ENCODE peak calls at places on chromosome 6, in seven cellular contexts. P is sigmoid colon, V is uterus, S is ovary, I is IMR-90, G is stomach, F is heart left ventricle. M is an unnamed sample. For H3K4me1, the result is how much of the 10 kb centered on the place peaks cover.

GRCh38 chr6:157989541-157990289 is 8.1 kb downstream of the SYNJ2 start:
- DNase-seq in S (peak), G (peak), V (peak), P (peak), I (peak), F (peak), M (peak)

GRCh38 chr6:111677186-111677990 is 71.7 kb upstream of the TRAF3IP2 start:
- DNase-seq in S (no peak), G (no peak), P (no peak), V (no peak), F (no peak), I (no peak), M (no peak)

GRCh38 chr6:160030103-160030502 is 61.2 kb downstream of the IGF2R start:
- DNase-seq in F (peak), V (peak), G (peak), P (peak), S (peak), I (peak), M (peak)

GRCh38 chr6:1470040-1470439 is 80.7 kb downstream of the FOXF2 start:
- DNase-seq in G (no peak), P (no peak), S (no peak), F (no peak), I (no peak), V (no peak), M (no peak)

GRCh38 chr6:109579361-109579760 is 96.3 kb upstream of the ZBTB24 start:
- DNase-seq in G (no peak), I (no peak), V (no peak), F (no peak), P (no peak), S (no peak), M (no peak)

GRCh38 chr6:122374307-122374706 is 25.1 kb upstream of the HSF2 start:
- DNase-seq in I (no peak), G (no peak), P (no peak), S (no peak), F (no peak), V (no peak), M (no peak)

GRCh38 chr6:14066782-14067406 is 50.7 kb upstream of the CD83 start:
- DNase-seq in V (peak), P (no peak), G (no peak), S (no peak), I (peak), F (no peak), M (peak)

GRCh38 chr6:167707686-167708500 is 118.8 kb upstream of the AFDN start:
- DNase-seq in V (no peak), P (no peak), F (no peak), G (no peak), I (no peak), S (no peak), M (no peak)

GRCh38 chr6:104284872-104285271 is 574.8 kb downstream of the HACE1 start:
- DNase-seq in P (no peak), S (no peak), V (no peak), F (no peak), G (no peak), I (no peak), M (no peak)

GRCh38 chr6:3610206-3610605 is 141.3 kb downstream of the PXDC1 start:
- DNase-seq in P (no peak), S (no peak), I (peak), V (peak), G (no peak), F (no peak), M (no peak)

GRCh38 chr6:5905431-5906339 is 101.0 kb downstream of the NRN1 start:
- DNase-seq in G (peak), I (peak), S (peak), P (peak), V (peak), F (peak), M (peak)

GRCh38 chr6:85062884-85063283 is 298.5 kb upstream of the TBX18 start:
- DNase-seq in F (no peak), I (no peak), S (no peak), P (no peak), G (no peak), V (no peak), M (no peak)

GRCh38 chr6:161549977-161550655 is 276.3 kb upstream of the AGPAT4 start:
- DNase-seq in P (no peak), V (no peak), I (no peak), G (no peak), F (no peak), S (no peak), M (no peak)
- TF ChIP-seq CTCF in P (no peak), V (no peak), I (no peak), G (no peak), F (no peak), S (no peak), M (no peak)

GRCh38 chr6:35023601-35024000 is 117.5 kb downstream of the TCP11 start:
- DNase-seq in G (no peak), S (no peak), F (no peak), I (no peak), P (no peak), V (no peak), M (no peak)
- TF ChIP-seq POLR2A in G (no peak), S (no peak), F (no peak), I (no peak), P (no peak), V (no peak), M (no peak)

DNA sequence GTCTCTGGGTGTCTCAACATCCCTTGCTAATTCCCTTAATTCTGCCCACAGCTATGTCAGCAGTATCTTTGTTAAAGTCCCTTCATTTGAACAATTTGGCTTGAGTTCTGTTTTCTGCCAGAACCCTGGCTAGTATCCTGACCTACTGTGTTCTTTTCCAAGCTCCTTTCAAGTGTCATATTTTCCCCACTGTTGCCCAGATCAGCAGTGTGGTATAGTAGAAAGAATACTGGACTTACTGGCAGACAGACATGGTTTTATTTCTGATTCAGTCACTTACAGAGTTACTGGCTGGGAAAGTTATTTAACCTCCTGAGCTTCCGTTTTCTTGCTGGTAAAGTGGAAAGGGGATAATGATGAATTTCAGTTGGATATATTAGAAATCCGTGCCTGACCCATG is 39.8 kb upstream of the RAB23 start:
- DNase-seq in P (no peak), I (no peak), G (no peak), S (no peak), F (no peak), V (no peak), M (no peak)
- H3K4me1 ChIP-seq in P (under half), I (under half), G (under half), S (under half), F (under half), V (under half), M (under half)

DNA sequence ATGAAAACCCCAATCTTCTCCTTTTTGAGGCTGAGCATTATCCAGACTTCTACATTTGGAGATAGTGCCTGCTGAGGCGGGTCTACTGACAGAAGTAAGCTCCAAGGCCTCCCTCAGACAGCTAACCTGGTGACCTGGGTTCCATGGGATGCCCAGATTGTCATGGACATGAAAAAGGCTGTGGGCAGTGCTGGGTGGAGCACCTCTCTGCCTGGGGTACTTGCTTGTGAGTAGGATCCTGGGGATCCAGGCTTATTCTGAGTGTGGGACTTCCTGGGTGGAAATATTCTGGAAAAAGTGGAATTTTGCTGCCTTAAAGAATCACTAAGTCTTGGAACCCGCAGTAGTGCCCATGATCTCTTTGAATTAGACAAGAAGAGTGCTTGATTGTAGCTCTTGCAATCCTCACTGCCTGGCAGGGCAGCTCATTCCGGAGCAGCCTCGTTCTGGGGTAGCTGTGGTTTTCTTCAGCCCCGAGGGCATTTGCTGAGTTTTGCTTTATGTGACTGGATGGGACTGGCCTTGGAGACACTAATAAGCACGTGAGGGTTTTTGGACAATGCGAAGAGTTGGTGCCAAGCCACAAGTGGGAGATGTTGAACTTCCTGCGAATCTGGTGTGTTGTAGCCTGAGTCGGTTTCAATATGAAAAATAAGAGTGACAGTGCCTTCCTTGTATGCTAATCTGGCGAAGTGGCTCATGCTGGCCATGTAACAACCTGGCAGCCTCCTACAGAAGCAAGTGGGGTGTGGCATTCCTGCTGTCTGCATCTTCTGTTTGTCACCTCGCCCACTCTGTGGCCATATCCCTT is 28.2 kb downstream of the SNRNP48 start:
- DNase-seq in G (no peak), I (peak), V (no peak), F (peak), P (peak), S (no peak), M (no peak)
- TF ChIP-seq CTCF in G (no peak), I (no peak), V (no peak), F (no peak), P (no peak), S (no peak), M (no peak)